ENCODE peak calls at places on chromosome 9, in six cellular contexts. C, Y, D, X, I and R are unnamed samples.

GRCh38 chr9:38215465-38215864 is 146.4 kb upstream of the SHB start:
- DNase-seq in C (no peak), Y (no peak), D (no peak), X (no peak), I (peak; percentile 25), R (no peak)

GRCh38 chr9:88528356-88528755 is 6.6 kb upstream of the NXNL2 start:
- DNase-seq in C (no peak), Y (no peak), D (no peak), X (no peak), I (no peak), R (no peak)

GRCh38 chr9:21708225-21708624 is 94.2 kb upstream of the MTAP start:
- DNase-seq in C (peak; percentile 69), Y (no peak), D (no peak), X (no peak), I (no peak), R (no peak)

GRCh38 chr9:29297592-29297991 is 1724.3 kb upstream of the C9orf72 start:
- DNase-seq in C (no peak), Y (no peak), D (no peak), X (no peak), I (no peak), R (no peak)

GRCh38 chr9:97666907-97667686 is 30.0 kb downstream of the XPA start:
- DNase-seq in C (no peak), Y (no peak), D (no peak), X (no peak), I (no peak), R (no peak)

GRCh38 chr9:90165281-90165680 is 477.3 kb downstream of the DIRAS2 start:
- DNase-seq in C (no peak), Y (no peak), D (no peak), X (no peak), I (no peak), R (no peak)

GRCh38 chr9:76463211-76463610 is 4.2 kb downstream of the GCNT1 start:
- DNase-seq in C (no peak), Y (no peak), D (no peak), X (no peak), I (no peak), R (no peak)

GRCh38 chr9:96140401-96141180 is 161.4 kb downstream of the HSD17B3 start:
- DNase-seq in C (no peak), Y (no peak), D (peak; percentile 41), X (no peak), I (no peak), R (no peak)

GRCh38 chr9:109329274-109330258 is 8.7 kb upstream of the EPB41L4B start:
- DNase-seq in C (peak; percentile 96), Y (peak; percentile 56), D (peak; percentile 88), X (no peak), I (no peak), R (no peak)

GRCh38 chr9:133996531-133997520 is 4.7 kb upstream of the VAV2 start:
- DNase-seq in C (no peak), Y (no peak), D (no peak), X (no peak), I (no peak), R (no peak)

GRCh38 chr9:111294691-111295451 is 35.2 kb downstream of the OR2K2 start:
- DNase-seq in C (no peak), Y (no peak), D (no peak), X (no peak), I (no peak), R (no peak)

GRCh38 chr9:136567651-136568287 is 21.9 kb upstream of the NOTCH1 start:
- DNase-seq in C (peak; percentile 86), Y (peak; percentile 76), D (peak; percentile 61), X (peak; percentile 81), I (no peak), R (no peak)

GRCh38 chr9:1032181-1032580 is 18.0 kb upstream of the DMRT2 start:
- DNase-seq in C (no peak), Y (no peak), D (no peak), X (no peak), I (no peak), R (no peak)

DNA sequence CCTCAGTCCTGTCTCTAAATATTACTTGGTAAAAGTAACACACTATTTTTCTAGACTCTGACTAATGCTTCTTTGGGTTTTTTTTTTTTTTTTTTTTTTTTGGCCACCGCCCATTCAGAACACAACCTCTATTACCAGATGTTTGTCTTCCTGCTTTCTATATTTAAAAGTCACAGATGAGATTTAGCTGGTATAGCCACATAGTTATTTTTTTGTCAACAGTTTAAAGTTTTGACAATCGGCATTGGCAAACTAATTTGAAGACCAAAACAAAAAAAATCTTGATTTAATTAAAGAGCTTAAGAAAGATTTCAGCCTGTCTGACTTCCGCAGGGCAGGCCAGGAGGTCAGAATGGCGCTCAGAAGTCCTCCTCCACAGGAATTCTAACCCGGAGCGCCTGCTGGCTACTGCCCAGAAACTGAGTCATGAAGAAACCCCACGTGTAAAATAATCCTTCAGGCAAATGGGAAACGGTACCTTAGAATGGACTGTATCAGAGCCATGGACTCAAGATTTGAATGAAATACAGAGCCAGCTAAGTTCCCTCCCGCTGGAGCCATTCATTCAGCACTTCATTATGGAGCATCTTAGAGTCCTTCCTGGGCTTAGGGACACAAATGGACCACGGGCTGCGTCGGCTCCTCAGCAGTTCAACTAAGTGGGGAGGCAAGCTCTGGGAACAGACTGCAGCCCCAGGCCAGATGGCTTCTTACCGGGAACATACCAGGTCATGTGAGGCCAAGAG is 55.6 kb downstream of the PTPDC1 start:
- DNase-seq in C (peak; percentile 85), Y (peak; percentile 92), D (peak; percentile 82), X (peak; percentile 96), I (peak; percentile 96), R (peak; percentile 93)
- H3K4me3 ChIP-seq in C (no peak overlapping the region), Y (peak overlapping the region; percentile 40), D (no peak overlapping the region), X (no peak overlapping the region), I (no peak overlapping the region), R (no peak overlapping the region)

GRCh38 chr9:121252104-121252851 is 15.7 kb upstream of the GSN start:
- DNase-seq in C (no peak), Y (no peak), D (no peak), X (no peak), I (no peak), R (no peak)

GRCh38 chr9:121242219-121242954 is 25.6 kb upstream of the GSN start:
- DNase-seq in C (peak; percentile 39), Y (no peak), D (no peak), X (peak; percentile 47), I (no peak), R (no peak)

GRCh38 chr9:121242955-121243346 is 25.0 kb upstream of the GSN start:
- DNase-seq in C (no peak), Y (no peak), D (no peak), X (no peak), I (no peak), R (no peak)

GRCh38 chr9:121249563-121249962 is 18.4 kb upstream of the GSN start:
- DNase-seq in C (no peak), Y (no peak), D (no peak), X (no peak), I (no peak), R (no peak)

GRCh38 chr9:121246821-121247511 is 21.0 kb upstream of the GSN start:
- DNase-seq in C (peak; percentile 30), Y (no peak), D (no peak), X (peak; percentile 94), I (no peak), R (peak; percentile 80)
- H3K4me3 ChIP-seq in C (no peak overlapping the region), Y (no peak overlapping the region), D (no peak overlapping the region), X (no peak overlapping the region), I (no peak overlapping the region), R (no peak overlapping the region)

DNA sequence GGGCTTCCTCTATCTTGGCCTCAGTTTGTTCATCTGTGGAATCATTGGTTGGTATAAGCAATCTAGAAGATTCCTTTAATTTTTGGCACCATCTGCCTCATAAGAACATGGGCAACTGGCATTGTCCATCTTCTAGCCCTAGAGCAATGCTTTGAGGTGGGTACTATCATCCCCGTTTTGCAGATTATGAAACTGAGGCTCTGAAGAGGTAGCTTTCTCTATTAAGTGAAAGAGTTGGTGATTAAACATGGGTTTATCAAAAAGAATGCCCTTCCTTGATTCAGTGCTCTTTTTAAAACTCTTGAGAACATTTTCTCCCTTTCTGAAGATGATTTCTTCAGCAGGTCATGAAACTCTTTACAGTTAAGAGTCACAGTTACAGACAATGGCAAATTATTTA is 42.4 kb upstream of the TGFBR1 start:
- DNase-seq in C (no peak), Y (no peak), D (no peak), X (no peak), I (no peak), R (no peak)
- H3K4me3 ChIP-seq in C (no peak overlapping the region), Y (no peak overlapping the region), D (no peak overlapping the region), X (no peak overlapping the region), I (no peak overlapping the region), R (no peak overlapping the region)

GRCh38 chr9:20320921-20321320 is 301.4 kb downstream of the MLLT3 start:
- DNase-seq in C (peak; percentile 86), Y (no peak), D (no peak), X (no peak), I (no peak), R (no peak)
- H3K4me3 ChIP-seq in C (no peak overlapping the region), Y (no peak overlapping the region), D (no peak overlapping the region), X (no peak overlapping the region), I (no peak overlapping the region), R (no peak overlapping the region)

DNA sequence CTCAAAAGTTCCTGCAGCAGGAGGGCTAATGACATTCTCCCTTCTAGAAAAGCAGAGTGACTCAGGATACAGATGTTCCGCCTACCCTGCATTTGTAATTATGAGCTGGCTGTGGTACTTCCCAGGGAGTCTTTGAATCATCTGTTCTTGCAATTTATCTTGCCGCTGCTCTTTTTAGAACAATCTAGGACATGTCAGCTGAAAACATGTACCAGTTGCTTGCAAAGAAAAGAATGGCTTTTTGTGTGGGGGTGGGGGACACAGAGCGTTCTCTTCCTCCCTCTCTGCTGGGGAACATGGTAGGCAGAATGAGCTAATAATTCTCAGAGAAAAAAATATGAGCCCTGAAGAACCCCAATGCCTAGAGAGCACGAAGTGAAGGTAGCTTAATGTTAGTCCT is 51.7 kb upstream of the TUT7 start:
- DNase-seq in C (peak; percentile 96), Y (no peak), D (no peak), X (peak; percentile 88), I (no peak), R (peak; percentile 63)
- H3K4me3 ChIP-seq in C (peak overlapping the region; percentile 30), Y (no peak overlapping the region), D (no peak overlapping the region), X (no peak overlapping the region), I (no peak overlapping the region), R (no peak overlapping the region)